ENCODE peak calls at places on chromosomes 7 and 10, in six cellular contexts. One of them, this sample, is unnamed.

GRCh38 chr10:5506246-5506645 is 6.9 kb upstream of the CALML5 start:
- DNase-seq in adrenal gland: no peak
- DNase-seq in CD4-positive, CD25-positive, alpha-beta regulatory T cell: no peak
- DNase-seq in central memory CD4-positive, alpha-beta T cell: no peak
- DNase-seq in AML-193: no peak
- DNase-seq in BJ: no peak
- DNase-seq in this sample: no peak

GRCh38 chr10:20658158-20658557 is 239.0 kb downstream of the NEBL start:
- DNase-seq in BJ: no peak
- DNase-seq in AML-193: no peak
- DNase-seq in adrenal gland: no peak
- DNase-seq in central memory CD4-positive, alpha-beta T cell: no peak
- DNase-seq in CD4-positive, CD25-positive, alpha-beta regulatory T cell: no peak
- DNase-seq in this sample: no peak

GRCh38 chr7:17706734-17707133 is 233.6 kb downstream of the SNX13 start:
- DNase-seq in central memory CD4-positive, alpha-beta T cell: peak; percentile 16
- DNase-seq in BJ: peak; percentile 16
- DNase-seq in CD4-positive, CD25-positive, alpha-beta regulatory T cell: no peak
- DNase-seq in AML-193: peak; percentile 46
- DNase-seq in adrenal gland: peak; percentile 72
- DNase-seq in this sample: peak; percentile 66

GRCh38 chr10:68010426-68010825 is 64.7 kb downstream of the HERC4 start:
- DNase-seq in AML-193: no peak
- DNase-seq in central memory CD4-positive, alpha-beta T cell: no peak
- DNase-seq in CD4-positive, CD25-positive, alpha-beta regulatory T cell: no peak
- DNase-seq in BJ: no peak
- DNase-seq in adrenal gland: no peak
- DNase-seq in this sample: no peak

GRCh38 chr10:133252223-133252552 is 14.5 kb downstream of the VENTX start:
- DNase-seq in BJ: no peak
- DNase-seq in central memory CD4-positive, alpha-beta T cell: no peak
- DNase-seq in CD4-positive, CD25-positive, alpha-beta regulatory T cell: no peak
- DNase-seq in adrenal gland: no peak
- DNase-seq in AML-193: no peak
- DNase-seq in this sample: no peak

GRCh38 chr7:96675548-96675947 is 34.1 kb downstream of the SEM1 start:
- DNase-seq in AML-193: no peak
- DNase-seq in BJ: no peak
- DNase-seq in adrenal gland: no peak
- DNase-seq in CD4-positive, CD25-positive, alpha-beta regulatory T cell: no peak
- DNase-seq in central memory CD4-positive, alpha-beta T cell: no peak
- DNase-seq in this sample: no peak

GRCh38 chr7:54773472-54774399 is 14.7 kb upstream of the SEC61G start:
- DNase-seq in adrenal gland: peak; percentile 93
- DNase-seq in central memory CD4-positive, alpha-beta T cell: peak; percentile 45
- DNase-seq in BJ: peak; percentile 26
- DNase-seq in CD4-positive, CD25-positive, alpha-beta regulatory T cell: peak; percentile 34
- DNase-seq in AML-193: peak; percentile 15
- DNase-seq in this sample: peak; percentile 62

GRCh38 chr7:39073432-39073831 is 95.7 kb downstream of the POU6F2 start:
- DNase-seq in central memory CD4-positive, alpha-beta T cell: no peak
- DNase-seq in CD4-positive, CD25-positive, alpha-beta regulatory T cell: no peak
- DNase-seq in BJ: no peak
- DNase-seq in AML-193: no peak
- DNase-seq in adrenal gland: no peak
- DNase-seq in this sample: no peak

GRCh38 chr7:108463613-108464012 is 7.4 kb upstream of the NRCAM start:
- DNase-seq in AML-193: no peak
- DNase-seq in BJ: no peak
- DNase-seq in adrenal gland: no peak
- DNase-seq in central memory CD4-positive, alpha-beta T cell: no peak
- DNase-seq in CD4-positive, CD25-positive, alpha-beta regulatory T cell: no peak
- DNase-seq in this sample: peak; percentile 19

GRCh38 chr10:73859441-73860049 is 14.8 kb downstream of the CAMK2G start:
- DNase-seq in central memory CD4-positive, alpha-beta T cell: peak; percentile 53
- DNase-seq in AML-193: no peak
- DNase-seq in adrenal gland: no peak
- DNase-seq in CD4-positive, CD25-positive, alpha-beta regulatory T cell: no peak
- DNase-seq in BJ: no peak
- DNase-seq in this sample: peak; percentile 39

GRCh38 chr10:104255244-104255981 is 721 bp downstream of the GSTO1 start:
- DNase-seq in adrenal gland: peak; percentile 64
- DNase-seq in CD4-positive, CD25-positive, alpha-beta regulatory T cell: no peak
- DNase-seq in central memory CD4-positive, alpha-beta T cell: no peak
- DNase-seq in AML-193: peak; percentile 88
- DNase-seq in BJ: peak; percentile 63
- DNase-seq in this sample: no peak

GRCh38 chr7:134891262-134892001 is 94.9 kb upstream of the AGBL3 start:
- DNase-seq in AML-193: no peak
- DNase-seq in central memory CD4-positive, alpha-beta T cell: no peak
- DNase-seq in CD4-positive, CD25-positive, alpha-beta regulatory T cell: no peak
- DNase-seq in BJ: peak; percentile 35
- DNase-seq in adrenal gland: peak; percentile 95
- DNase-seq in this sample: no peak

GRCh38 chr7:97117372-97118188 is at the start of gene SDHAF3:
- DNase-seq in central memory CD4-positive, alpha-beta T cell: peak; percentile 98
- DNase-seq in adrenal gland: peak; percentile 99
- DNase-seq in AML-193: peak; percentile 69
- DNase-seq in BJ: peak; percentile 91
- DNase-seq in CD4-positive, CD25-positive, alpha-beta regulatory T cell: peak; percentile 94
- DNase-seq in this sample: peak; percentile 99